ENCODE peak calls at places on chromosome 14, in ten cellular contexts. P is esophagus squamous epithelium, G is stomach, F is breast epithelium, Q is adrenal gland, A is GM12878, D is esophagus muscularis mucosa, M is heart left ventricle, T is tibial nerve, L is sigmoid colon. S is an unnamed sample. For H3K4me1, the result is how much of the 10 kb centered on the place peaks cover.

GRCh38 chr14:101499080-101499479 is 62.2 kb upstream of the DIO3 start:
- DNase-seq in M (no peak), T (peak), G (peak), Q (no peak), A (no peak), F (no peak), L (peak), P (no peak), D (no peak), S (peak)

GRCh38 chr14:24095196-24096068 is 1.3 kb downstream of the PCK2 start:
- DNase-seq in G (no peak), F (no peak), A (peak), D (no peak), Q (peak), M (peak), L (no peak), T (peak), P (no peak), S (peak)

GRCh38 chr14:90732142-90732541 is 84.1 kb downstream of the TTC7B start:
- DNase-seq in M (no peak), F (no peak), G (no peak), D (peak), T (no peak), Q (no peak), P (no peak), A (no peak), L (no peak), S (no peak)

GRCh38 chr14:90829677-90830076 is 13.4 kb upstream of the TTC7B start:
- DNase-seq in M (peak), G (no peak), D (no peak), Q (no peak), A (no peak), P (no peak), L (no peak), T (no peak), F (no peak), S (no peak)

GRCh38 chr14:42368234-42368633 is 761.6 kb downstream of the LRFN5 start:
- DNase-seq in Q (no peak), L (no peak), D (no peak), P (no peak), M (no peak), T (no peak), F (no peak), G (no peak), A (no peak), S (no peak)

GRCh38 chr14:38507299-38507698 is 251.4 kb upstream of the CLEC14A start:
- DNase-seq in L (no peak), A (no peak), G (no peak), F (no peak), P (no peak), D (no peak), T (no peak), M (no peak), Q (no peak), S (no peak)

GRCh38 chr14:72907886-72908285 is 14.0 kb upstream of the DPF3 start:
- DNase-seq in L (no peak), F (no peak), T (no peak), P (no peak), A (no peak), Q (peak), D (no peak), M (peak), G (no peak), S (no peak)

GRCh38 chr14:102474934-102475333 is 34.6 kb downstream of the ANKRD9 start:
- DNase-seq in L (peak), M (peak), G (peak), P (no peak), D (no peak), T (no peak), Q (peak), F (no peak), A (no peak), S (peak)

GRCh38 chr14:51807355-51807754 is 53.1 kb upstream of the GNG2 start:
- DNase-seq in G (no peak), L (peak), F (no peak), T (no peak), M (no peak), D (no peak), A (no peak), Q (no peak), P (no peak), S (no peak)

GRCh38 chr14:91098591-91098990 is 15.3 kb upstream of the DGLUCY start:
- DNase-seq in P (no peak), A (no peak), M (no peak), Q (no peak), D (no peak), G (no peak), L (no peak), F (no peak), T (no peak), S (no peak)

GRCh38 chr14:33957299-33957698 is 6.4 kb upstream of the EGLN3 start:
- DNase-seq in L (no peak), D (no peak), G (no peak), F (no peak), P (no peak), Q (no peak), M (no peak), A (no peak), T (no peak), S (no peak)

GRCh38 chr14:95332641-95333040 is 12.9 kb upstream of the CLMN start:
- DNase-seq in L (no peak), Q (no peak), G (no peak), F (no peak), T (no peak), A (no peak), M (no peak), D (no peak), P (no peak), S (no peak)

GRCh38 chr14:94028450-94028826 is 2.3 kb downstream of the OTUB2 start:
- DNase-seq in Q (no peak), P (no peak), A (no peak), M (no peak), L (no peak), G (no peak), D (no peak), T (no peak), F (no peak), S (no peak)

GRCh38 chr14:102870994-102871831 is 51.2 kb upstream of the AMN start:
- DNase-seq in L (no peak), T (no peak), A (no peak), M (no peak), F (no peak), P (no peak), G (no peak), Q (no peak), D (no peak), S (no peak)

GRCh38 chr14:83425138-83425537 is 1891.5 kb upstream of the SEL1L start:
- DNase-seq in Q (no peak), F (no peak), G (no peak), T (no peak), L (no peak), M (no peak), D (no peak), A (no peak), P (no peak), S (no peak)

GRCh38 chr14:87001333-87001732 is 991.6 kb downstream of the GALC start:
- DNase-seq in M (no peak), D (no peak), A (no peak), L (no peak), G (no peak), T (no peak), P (no peak), Q (no peak), F (no peak), S (no peak)

GRCh38 chr14:37864861-37865718 is 269.7 kb downstream of the TTC6 start:
- DNase-seq in P (no peak), Q (no peak), M (no peak), G (peak), T (no peak), L (peak), D (no peak), F (no peak), A (no peak), S (no peak)

GRCh38 chr14:51283402-51283825 is 43.4 kb downstream of the TMX1 start:
- DNase-seq in P (no peak), G (no peak), A (no peak), Q (no peak), M (no peak), F (no peak), D (no peak), L (no peak), T (no peak), S (no peak)

GRCh38 chr14:67221248-67221981 is 19.8 kb upstream of the PALS1 start:
- DNase-seq in D (no peak), P (no peak), L (no peak), M (no peak), F (no peak), Q (no peak), G (no peak), A (no peak), T (no peak), S (no peak)

GRCh38 chr14:79074501-79074900 is 904.3 kb downstream of the NRXN3 start:
- DNase-seq in Q (no peak), L (no peak), T (no peak), F (no peak), A (no peak), P (no peak), D (no peak), M (no peak), G (no peak), S (no peak)

GRCh38 chr14:100972134-100972905 is 68.8 kb upstream of the RTL1 start:
- DNase-seq in L (no peak), P (no peak), T (no peak), A (no peak), Q (no peak), F (no peak), G (no peak), M (no peak), D (no peak), S (no peak)

DNA sequence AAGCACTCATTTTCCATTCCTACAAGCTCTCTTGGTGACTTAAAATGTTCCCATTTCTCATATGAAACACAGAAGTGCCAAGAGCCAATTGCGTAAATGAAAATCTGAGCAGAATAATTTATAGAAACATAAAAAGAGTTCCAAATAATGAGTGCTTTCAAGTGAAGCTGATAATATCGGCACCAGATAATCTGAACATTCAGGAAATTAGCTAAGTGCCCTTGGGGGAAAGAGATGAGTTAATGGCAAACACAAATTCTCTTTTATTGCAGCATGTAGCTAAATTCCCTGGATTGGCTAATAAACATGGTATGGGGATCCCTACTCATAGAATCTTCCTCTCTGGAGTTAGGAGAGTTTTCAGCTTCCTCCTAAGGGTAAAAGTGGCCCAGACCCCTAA is 46.7 kb downstream of the DAD1 start:
- DNase-seq in G (no peak), L (no peak), F (no peak), Q (no peak), D (no peak), T (no peak), M (no peak), P (no peak), A (no peak), S (no peak)
- H3K4me1 ChIP-seq in G (under half), L (under half), F (under half), Q (under half), D (under half), T (under half), M (under half), P (under half), A (under half), S (under half)

GRCh38 chr14:28784262-28785021 is 17.9 kb downstream of the FOXG1 start:
- DNase-seq in Q (no peak), L (no peak), G (no peak), M (no peak), T (no peak), D (no peak), A (no peak), F (no peak), P (no peak), S (no peak)

GRCh38 chr14:28780843-28781503 is 14.4 kb downstream of the FOXG1 start:
- DNase-seq in A (no peak), M (no peak), P (no peak), Q (no peak), L (no peak), D (no peak), T (no peak), G (no peak), F (no peak), S (no peak)

GRCh38 chr14:28779416-28779941 is 12.9 kb downstream of the FOXG1 start:
- DNase-seq in G (no peak), P (no peak), F (no peak), L (no peak), M (no peak), D (no peak), A (no peak), T (no peak), Q (no peak), S (no peak)

GRCh38 chr14:28783593-28784143 is 17.1 kb downstream of the FOXG1 start:
- DNase-seq in L (no peak), P (no peak), G (no peak), A (no peak), D (no peak), M (no peak), F (no peak), Q (no peak), T (no peak), S (no peak)

GRCh38 chr14:28785096-28785952 is 18.7 kb downstream of the FOXG1 start:
- DNase-seq in M (no peak), F (no peak), D (no peak), L (no peak), T (no peak), G (no peak), Q (no peak), P (no peak), A (no peak), S (no peak)
- H3K4me3 ChIP-seq in M (peak), F (peak), D (peak), L (peak), T (peak), G (peak), Q (peak), P (no peak), A (no peak), S (no peak)

GRCh38 chr14:65413739-65414045 is 1.2 kb downstream of the FUT8 start:
- DNase-seq in M (no peak), Q (no peak), A (no peak), F (no peak), P (no peak), L (no peak), G (no peak), D (no peak), T (no peak), S (no peak)

GRCh38 chr14:65410640-65411039 is 1.9 kb upstream of the FUT8 start:
- DNase-seq in F (no peak), P (no peak), D (no peak), T (no peak), M (no peak), G (no peak), L (no peak), A (no peak), Q (no peak), S (no peak)

GRCh38 chr14:65412881-65413738 is 580 bp downstream of the FUT8 start:
- DNase-seq in D (peak), T (no peak), L (peak), F (no peak), Q (peak), P (no peak), G (peak), A (no peak), M (no peak), S (peak)

GRCh38 chr14:65412189-65412846 is at the start of gene FUT8:
- DNase-seq in F (peak), D (peak), G (peak), Q (peak), L (peak), T (peak), M (peak), P (peak), A (peak), S (peak)

GRCh38 chr14:65411656-65412188 is 808 bp upstream of the FUT8 start:
- DNase-seq in L (peak), F (peak), P (peak), Q (peak), T (peak), M (peak), G (peak), A (no peak), D (peak), S (peak)
- TF ChIP-seq POLR2A in L (peak), F (peak), P (no peak), Q (peak), T (peak), M (peak), G (no peak), A (peak), D (no peak), S (peak)

DNA sequence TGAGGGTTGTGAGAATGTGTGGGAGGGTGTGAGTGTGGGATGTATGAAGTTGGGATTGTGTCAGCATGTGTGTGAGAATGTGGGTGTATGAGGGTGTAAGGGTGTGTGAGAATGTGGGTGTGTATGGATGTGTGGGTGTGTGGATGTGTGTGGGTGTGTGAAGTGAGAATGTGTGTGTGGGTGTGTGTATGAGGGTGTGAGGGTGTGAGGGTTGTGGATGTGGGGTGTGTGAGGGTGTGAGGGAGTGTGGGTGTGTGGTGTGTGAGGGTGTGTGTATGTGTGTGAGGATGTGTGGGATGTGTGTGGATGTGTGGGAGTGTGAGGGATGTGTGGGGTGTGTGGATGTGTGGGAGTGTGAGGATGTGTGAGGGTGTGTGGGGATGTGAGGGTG is 37.0 kb downstream of the TMEM121 start:
- DNase-seq in A (no peak), L (no peak), Q (no peak), M (no peak), D (no peak), F (no peak), G (no peak), P (no peak), T (no peak), S (no peak)
- H3K4me1 ChIP-seq in A (half or more), L (under half), Q (under half), M (under half), D (under half), F (under half), G (under half), P (under half), T (under half), S (under half)

GRCh38 chr14:41073544-41073943 is 533.1 kb upstream of the LRFN5 start:
- DNase-seq in F (no peak), M (no peak), L (no peak), D (no peak), G (no peak), Q (no peak), A (no peak), T (no peak), P (no peak), S (no peak)
- H3K4me3 ChIP-seq in F (no peak), M (no peak), L (no peak), D (no peak), G (no peak), Q (no peak), A (no peak), T (no peak), P (no peak), S (no peak)

GRCh38 chr14:74018704-74019407 is at the start of the genes BBOF1 and ENTPD5:
- DNase-seq in M (peak), Q (peak), G (peak), D (peak), A (peak), T (peak), P (peak), L (peak), F (peak), S (peak)
- TF ChIP-seq POLR2A in M (peak), Q (peak), G (no peak), D (peak), A (peak), T (peak), P (peak), L (peak), F (peak), S (peak)

S was measured in Peyer's patch.